ENCODE peak calls at places on chromosomes 6 and 20, in six cellular contexts. P, Z, D, G, F and U are unnamed samples.

GRCh38 chr6:84581494-84582259 is 182.7 kb downstream of the TBX18 start:
- DNase-seq in Z (no peak), D (no peak), G (peak; percentile 77), P (no peak), F (no peak), U (no peak)

GRCh38 chr6:125794342-125795137 is 3.8 kb downstream of the NCOA7 start:
- DNase-seq in G (peak; percentile 67), Z (no peak), P (no peak), F (no peak), D (no peak), U (no peak)

GRCh38 chr6:160678744-160679401 is 14.8 kb upstream of the LPA start:
- DNase-seq in Z (no peak), D (no peak), P (no peak), F (peak; percentile 9), G (no peak), U (no peak)

GRCh38 chr6:12371641-12372146 is 81.5 kb downstream of the EDN1 start:
- DNase-seq in G (peak; percentile 36), F (no peak), Z (no peak), D (no peak), P (no peak), U (no peak)

GRCh38 chr20:40930561-40930960 is 98.1 kb upstream of the TOP1 start:
- DNase-seq in F (no peak), D (no peak), G (no peak), P (no peak), Z (no peak), U (no peak)

GRCh38 chr6:44081753-44082152 is 45.5 kb downstream of the MRPL14 start:
- DNase-seq in D (no peak), P (no peak), F (no peak), Z (no peak), G (no peak), U (no peak)

GRCh38 chr6:684831-685636 is 7.9 kb downstream of the EXOC2 start:
- DNase-seq in P (peak; percentile 48), D (no peak), Z (no peak), F (no peak), G (peak; percentile 49), U (no peak)

GRCh38 chr6:95357380-95358025 is 219.8 kb upstream of the MANEA start:
- DNase-seq in G (no peak), F (no peak), D (no peak), P (no peak), Z (no peak), U (no peak)

GRCh38 chr6:126312013-126312665 is 27.8 kb upstream of the CENPW start:
- DNase-seq in G (peak; percentile 14), F (peak; percentile 16), Z (no peak), D (no peak), P (no peak), U (no peak)

GRCh38 chr6:158086706-158087518 is 81.2 kb downstream of the SERAC1 start:
- DNase-seq in Z (no peak), F (no peak), G (peak; percentile 17), D (no peak), P (no peak), U (peak; percentile 51)

GRCh38 chr20:42749548-42749947 is 440.2 kb downstream of the PTPRT start:
- DNase-seq in D (no peak), G (no peak), P (no peak), Z (no peak), F (no peak), U (no peak)